ENCODE peak calls at places on chromosomes 4 and X, in seven cellular contexts. B is lung; P is ureter; I is cardiac muscle cell; L is naive thymus-derived CD8-positive, alpha-beta T cell; E is PC-9; U is NAMALWA. V is an unnamed sample.
A peak's percentile ranks its signal among the peaks of the same experiment; 100 is the strongest.

GRCh38 chr4:88803600-88804096 is 106.0 kb upstream of the NAP1L5 start:
- DNase-seq in B (peak; percentile 62), P (peak; percentile 74), I (peak; percentile 93), L (no peak), E (peak; percentile 81), U (no peak), V (peak; percentile 91)

GRCh38 chr4:88672987-88673386 is 24.6 kb downstream of the NAP1L5 start:
- DNase-seq in B (no peak), P (no peak), I (peak; percentile 64), L (no peak), E (no peak), U (peak; percentile 57), V (no peak)

GRCh38 chr4:86855572-86855971 is 6.4 kb upstream of the SLC10A6 start:
- DNase-seq in B (no peak), P (no peak), I (peak; percentile 62), L (no peak), E (peak; percentile 78), U (no peak), V (peak; percentile 29)

GRCh38 chr4:164949448-164950118 is 27.9 kb downstream of the TRIM61 start:
- DNase-seq in B (no peak), P (no peak), I (no peak), L (no peak), E (no peak), U (peak; percentile 49), V (no peak)

GRCh38 chr4:22190855-22191254 is 242.3 kb upstream of the KCNIP4 start:
- DNase-seq in B (no peak), P (no peak), I (peak; percentile 84), L (no peak), E (no peak), U (no peak), V (peak; percentile 81)

GRCh38 chr4:40576651-40577480 is 52.8 kb downstream of the RBM47 start:
- DNase-seq in B (peak; percentile 94), P (peak; percentile 80), I (peak; percentile 96), L (peak; percentile 11), E (peak; percentile 97), U (peak; percentile 84), V (peak; percentile 65)

GRCh38 chrX:48728653-48729052 is 32.1 kb downstream of the SUV39H1 start:
- DNase-seq in B (no peak), P (no peak), I (no peak), L (no peak), E (no peak), U (no peak), V (no peak)

GRCh38 chrX:69195197-69195596 is 29.9 kb upstream of the PJA1 start:
- DNase-seq in B (no peak), P (no peak), I (no peak), L (no peak), E (no peak), U (no peak), V (no peak)

GRCh38 chr4:8768357-8768999 is 103.2 kb downstream of the HMX1 start:
- DNase-seq in B (no peak), P (no peak), I (no peak), L (no peak), E (no peak), U (no peak), V (no peak)

GRCh38 chr4:37780444-37781133 is 45.9 kb upstream of the PGM2 start:
- DNase-seq in B (no peak), P (no peak), I (peak; percentile 58), L (peak; percentile 45), E (no peak), U (peak; percentile 17), V (no peak)

V was measured in HS-5.